ENCODE peak calls at places on chromosomes 11 and 22, in six cellular contexts. J is MV-4-11; G is lower leg skin; F is activated CD4-positive, alpha-beta T cell treated with anti-CD3 and anti-CD28 coated beads, Interleukin-2, amount 50 U/mL, for 1 hour; X is HCT116; M is Right ventricle myocardium superior. C is an unnamed sample.

GRCh38 chr22:35183917-35184316 is 73.4 kb upstream of the HMGXB4 start:
- DNase-seq in M (no peak), G (no peak), J (no peak), X (no peak), F (no peak), C (no peak)

GRCh38 chr22:38097557-38098409 is 12.7 kb downstream of the BAIAP2L2 start:
- DNase-seq in J (no peak), X (peak), M (peak), F (no peak), G (no peak), C (no peak)

GRCh38 chr11:75626692-75627536 is 41.9 kb downstream of the MAP6 start:
- DNase-seq in J (no peak), M (no peak), X (no peak), F (no peak), G (no peak), C (no peak)

GRCh38 chr11:8036002-8036802 is 44.8 kb upstream of the TUB start:
- DNase-seq in X (no peak), F (no peak), G (no peak), M (no peak), J (peak), C (no peak)

GRCh38 chr11:122048401-122048800 is 67.6 kb downstream of the BLID start:
- DNase-seq in F (no peak), J (no peak), X (no peak), M (no peak), G (no peak), C (no peak)

GRCh38 chr11:31809857-31810778 is 1.0 kb downstream of the PAX6 start:
- DNase-seq in F (no peak), X (no peak), J (no peak), G (no peak), M (no peak), C (no peak)

GRCh38 chr11:77375114-77375513 is 73.6 kb upstream of the GDPD4 start:
- DNase-seq in G (no peak), F (no peak), M (no peak), X (no peak), J (no peak), C (peak)

GRCh38 chr11:91986218-91986617 is 238.4 kb upstream of the FAT3 start:
- DNase-seq in M (no peak), X (no peak), G (no peak), J (no peak), F (no peak), C (no peak)

GRCh38 chr22:17773606-17774205 is 563 bp downstream of the BID start:
- DNase-seq in M (no peak), F (peak), J (no peak), X (no peak), G (no peak), C (no peak)

C was measured in astrocyte of the cerebellum.